ENCODE peak calls at places on chromosomes 4 and X, in nine cellular contexts. P is OCI-LY7; H is stimulated activated CD8-positive, alpha-beta memory T cell treated with anti-CD3 and anti-CD28 coated beads, Interleukin-15, amount 100 ng/mL, for 1 hour; B is anterior cingulate cortex; X is Calu3; E is H4; N is EH; K is activated T-helper 1 cell treated with anti-CD3 and anti-CD28 coated beads, Interleukin-2, amount 50 U/mL, for 16 hours; Q is NCI-H2029 treated with DMSO at 0.1 percent for 48 hours. V is an unnamed sample.

GRCh38 chrX:87744391-87744790 is 226.8 kb downstream of the KLHL4 start:
- DNase-seq in P (no peak), H (no peak), B (no peak), X (no peak), E (no peak), N (no peak), K (no peak), Q (no peak), V (no peak)

GRCh38 chrX:69142688-69143239 is 22.5 kb downstream of the PJA1 start:
- DNase-seq in P (no peak), H (no peak), B (no peak), X (no peak), E (no peak), N (no peak), K (no peak), Q (no peak), V (no peak)

GRCh38 chr4:146742416-146742815 is 103.7 kb downstream of the POU4F2 start:
- DNase-seq in P (no peak), H (no peak), B (no peak), X (no peak), E (no peak), N (no peak), K (no peak), Q (no peak), V (no peak)

GRCh38 chr4:79197275-79198009 is 128.4 kb downstream of the NAA11 start:
- DNase-seq in P (no peak), H (no peak), B (no peak), X (no peak), E (no peak), N (no peak), K (no peak), Q (no peak), V (no peak)

GRCh38 chrX:10011261-10011931 is 44.2 kb downstream of the CLDN34 start:
- DNase-seq in P (no peak), H (no peak), B (no peak), X (no peak), E (no peak), N (no peak), K (no peak), Q (no peak), V (no peak)

GRCh38 chr4:10173039-10173753 is 56.6 kb upstream of the WDR1 start:
- DNase-seq in P (no peak), H (no peak), B (no peak), X (no peak), E (peak; percentile 90), N (peak; percentile 83), K (no peak), Q (peak; percentile 47), V (no peak)

GRCh38 chr4:25207997-25208396 is 25.8 kb upstream of the PI4K2B start:
- DNase-seq in P (no peak), H (no peak), B (no peak), X (no peak), E (no peak), N (no peak), K (no peak), Q (no peak), V (no peak)

GRCh38 chrX:105315301-105315700 is 94.8 kb upstream of the TEX13A start:
- DNase-seq in P (no peak), H (no peak), B (no peak), X (no peak), E (no peak), N (no peak), K (no peak), Q (no peak), V (no peak)

GRCh38 chrX:68848189-68848940 is 19.5 kb downstream of the EFNB1 start:
- DNase-seq in P (no peak), H (no peak), B (no peak), X (no peak), E (no peak), N (no peak), K (no peak), Q (no peak), V (no peak)

GRCh38 chrX:10906861-10907260 is 204.3 kb upstream of the HCCS start:
- DNase-seq in P (no peak), H (no peak), B (no peak), X (no peak), E (no peak), N (peak; percentile 54), K (no peak), Q (no peak), V (no peak)

GRCh38 chr4:143335979-143336827 is 473 bp upstream of the GAB1 start:
- DNase-seq in P (peak; percentile 74), H (no peak), B (peak; percentile 94), X (peak; percentile 76), E (peak; percentile 76), N (peak; percentile 90), K (no peak), Q (peak; percentile 10), V (no peak)

GRCh38 chrX:111170017-111170416 is 74.0 kb downstream of the PAK3 start:
- DNase-seq in P (no peak), H (no peak), B (no peak), X (no peak), E (no peak), N (no peak), K (no peak), Q (no peak), V (no peak)

GRCh38 chr4:169439244-169439643 is 168.5 kb upstream of the SH3RF1 start:
- DNase-seq in P (no peak), H (no peak), B (no peak), X (no peak), E (no peak), N (peak; percentile 16), K (no peak), Q (no peak), V (no peak)